ENCODE peak calls at places on chromosome 10, in eight cellular contexts. G is GM23338, P is colonic mucosa, Z is fibroblast of lung, M is breast epithelium, J is A549, L is heart left ventricle, D is ovary. O is an unnamed sample.

GRCh38 chr10:6753644-6754043 is 173.6 kb upstream of the PRKCQ start:
- DNase-seq in G (peak), L (no peak), P (no peak), Z (no peak), D (no peak), J (no peak), M (no peak), O (no peak)

GRCh38 chr10:17910144-17910789 is 41.5 kb upstream of the SLC39A12 start:
- DNase-seq in D (peak), J (peak), G (peak), M (no peak), L (peak), Z (peak), P (peak), O (no peak)

GRCh38 chr10:86286591-86287421 is 79.8 kb downstream of the GRID1 start:
- DNase-seq in G (no peak), Z (no peak), L (no peak), M (peak), J (no peak), P (peak), D (no peak), O (no peak)

GRCh38 chr10:44386546-44387052 is 1.7 kb upstream of the CXCL12 start:
- DNase-seq in P (peak), G (peak), D (peak), L (peak), Z (peak), J (peak), M (no peak), O (no peak)

GRCh38 chr10:60942604-60943269 is 1.2 kb downstream of the RHOBTB1 start:
- DNase-seq in L (peak), Z (peak), G (peak), D (peak), P (peak), J (peak), M (no peak), O (no peak)

GRCh38 chr10:132515811-132516726 is 21.5 kb upstream of the INPP5A start:
- DNase-seq in G (no peak), J (no peak), P (no peak), M (no peak), L (peak), D (peak), Z (no peak), O (no peak)

GRCh38 chr10:33178026-33178755 is 156.3 kb downstream of the NRP1 start:
- DNase-seq in P (no peak), L (no peak), D (no peak), J (no peak), G (no peak), Z (peak), M (no peak), O (no peak)

GRCh38 chr10:128475686-128476410 is 349.6 kb upstream of the MKI67 start:
- DNase-seq in M (peak), J (no peak), Z (no peak), D (no peak), P (no peak), G (no peak), L (no peak), O (no peak)

DNA sequence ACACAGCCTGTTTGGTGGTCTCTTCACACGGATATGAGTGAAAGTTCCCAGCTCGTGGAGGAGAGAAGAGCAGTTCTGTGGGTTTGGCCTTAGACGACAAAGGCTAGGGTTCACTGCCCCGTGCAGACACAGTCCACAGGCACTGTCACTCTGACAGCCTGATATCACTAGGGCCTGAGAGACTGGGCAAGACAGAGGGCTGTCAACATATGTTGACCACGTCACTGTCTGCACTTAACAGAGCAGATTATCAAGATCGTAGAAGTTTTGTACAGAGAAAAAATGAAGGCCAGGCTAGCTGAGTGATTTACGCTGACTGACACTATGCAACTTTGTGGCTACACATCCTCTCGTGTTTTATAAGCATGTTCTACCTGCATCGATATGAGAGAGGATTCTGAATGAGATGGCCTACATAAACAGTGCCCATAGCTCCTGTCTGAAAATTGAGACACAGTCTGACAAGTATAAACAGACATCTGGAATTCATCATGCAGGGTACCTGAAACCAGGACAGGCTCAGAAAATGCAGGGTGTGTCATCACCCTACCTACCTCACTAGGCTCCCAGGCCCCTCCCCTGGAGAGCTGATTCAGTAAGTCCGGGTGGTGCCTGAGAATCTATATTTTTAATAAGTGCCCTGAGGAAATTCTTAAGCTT is 120.0 kb downstream of the SGMS1 start:
- DNase-seq in Z (no peak), J (no peak), P (no peak), L (no peak), D (no peak), G (no peak), M (no peak), O (no peak)
- H3K27ac ChIP-seq in Z (no peak), J (no peak), P (no peak), L (no peak), D (no peak), G (peak), M (no peak), O (no peak)

GRCh38 chr10:36725581-36726520 is 399.5 kb upstream of the ANKRD30A start:
- DNase-seq in L (no peak), P (no peak), M (peak), J (peak), Z (peak), D (no peak), G (peak), O (no peak)
- TF ChIP-seq CTCF in L (peak), P (no peak), M (no peak), J (peak), Z (no peak), D (no peak), G (peak), O (no peak)

DNA sequence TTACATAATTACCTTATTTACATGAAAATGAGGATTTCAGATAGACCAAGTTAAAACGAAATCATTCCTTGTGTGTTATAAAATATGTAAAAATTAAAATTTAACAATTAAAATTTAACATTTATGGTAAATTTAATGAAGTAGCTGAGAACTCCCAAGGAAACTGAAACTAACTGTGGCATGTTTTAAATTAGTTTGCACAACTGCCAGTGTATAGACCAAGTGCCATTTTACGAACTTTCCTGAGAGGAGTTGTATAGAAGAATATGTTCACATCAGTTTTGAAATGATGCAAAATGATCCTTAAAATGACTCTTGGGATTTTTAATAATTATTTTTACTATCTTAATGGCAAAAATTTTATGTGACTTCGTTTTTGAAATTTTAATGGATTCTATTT is 23.5 kb downstream of the PDLIM1 start:
- DNase-seq in L (no peak), Z (no peak), P (no peak), J (no peak), D (no peak), G (no peak), M (no peak), O (no peak)
- H3K27ac ChIP-seq in L (peak), Z (no peak), P (peak), J (peak), D (no peak), G (peak), M (no peak), O (no peak)

DNA sequence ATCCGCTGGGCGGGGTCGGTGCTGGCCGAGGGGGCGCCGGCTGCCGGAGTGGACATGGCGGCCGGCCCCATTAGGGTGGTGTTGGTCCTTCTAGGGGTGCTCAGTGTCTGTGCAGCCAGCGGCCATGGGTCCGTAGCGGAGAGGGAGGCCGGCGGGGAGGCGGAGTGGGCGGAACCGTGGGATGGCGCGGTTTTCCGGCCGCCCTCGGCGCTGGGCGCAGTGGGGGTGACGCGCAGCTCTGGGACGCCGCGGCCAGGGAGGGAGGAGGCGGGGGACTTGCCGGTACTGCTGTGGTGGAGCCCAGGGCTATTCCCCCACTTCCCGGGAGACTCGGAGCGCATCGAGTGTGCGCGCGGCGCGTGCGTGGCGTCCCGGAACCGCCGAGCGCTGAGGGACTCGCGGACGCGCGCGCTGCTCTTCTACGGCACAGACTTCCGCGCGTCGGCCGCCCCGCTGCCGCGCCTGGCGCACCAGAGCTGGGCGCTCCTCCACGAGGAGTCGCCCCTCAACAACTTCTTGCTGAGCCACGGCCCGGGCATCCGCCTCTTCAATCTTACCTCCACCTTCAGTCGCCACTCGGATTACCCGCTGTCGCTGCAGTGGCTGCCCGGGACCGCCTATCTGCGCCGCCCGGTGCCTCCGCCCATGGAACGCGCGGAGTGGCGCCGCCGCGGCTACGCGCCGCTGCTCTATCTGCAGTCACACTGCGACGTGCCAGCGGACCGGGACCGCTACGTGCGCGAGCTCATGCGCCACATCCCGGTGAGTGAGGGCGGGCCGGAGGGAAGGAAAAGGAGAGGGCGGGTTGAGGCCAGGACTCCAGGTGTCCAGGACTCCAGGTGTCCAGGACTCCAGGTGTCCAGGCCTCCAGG is 9.3 kb upstream of the CHCHD1 start:
- DNase-seq in L (peak), Z (peak), P (peak), G (peak), M (peak), J (peak), D (peak), O (peak)
- TF ChIP-seq CTCF in L (no peak), Z (no peak), P (no peak), G (peak), M (no peak), J (no peak), D (peak), O (no peak)

GRCh38 chr10:100229819-100230422 is 525 bp upstream of the CHUK start:
- DNase-seq in Z (no peak), L (no peak), M (no peak), D (no peak), P (no peak), G (no peak), J (no peak), O (no peak)
- H3K27ac ChIP-seq in Z (peak), L (peak), M (peak), D (peak), P (peak), G (peak), J (peak), O (peak)

GRCh38 chr10:81021428-81022129 is 483.9 kb downstream of the SH2D4B start:
- DNase-seq in L (no peak), D (no peak), M (no peak), Z (no peak), P (no peak), J (no peak), G (no peak), O (no peak)

GRCh38 chr10:81013771-81014170 is 476.1 kb downstream of the SH2D4B start:
- DNase-seq in J (no peak), P (no peak), Z (no peak), M (no peak), D (no peak), L (no peak), G (no peak), O (no peak)

DNA sequence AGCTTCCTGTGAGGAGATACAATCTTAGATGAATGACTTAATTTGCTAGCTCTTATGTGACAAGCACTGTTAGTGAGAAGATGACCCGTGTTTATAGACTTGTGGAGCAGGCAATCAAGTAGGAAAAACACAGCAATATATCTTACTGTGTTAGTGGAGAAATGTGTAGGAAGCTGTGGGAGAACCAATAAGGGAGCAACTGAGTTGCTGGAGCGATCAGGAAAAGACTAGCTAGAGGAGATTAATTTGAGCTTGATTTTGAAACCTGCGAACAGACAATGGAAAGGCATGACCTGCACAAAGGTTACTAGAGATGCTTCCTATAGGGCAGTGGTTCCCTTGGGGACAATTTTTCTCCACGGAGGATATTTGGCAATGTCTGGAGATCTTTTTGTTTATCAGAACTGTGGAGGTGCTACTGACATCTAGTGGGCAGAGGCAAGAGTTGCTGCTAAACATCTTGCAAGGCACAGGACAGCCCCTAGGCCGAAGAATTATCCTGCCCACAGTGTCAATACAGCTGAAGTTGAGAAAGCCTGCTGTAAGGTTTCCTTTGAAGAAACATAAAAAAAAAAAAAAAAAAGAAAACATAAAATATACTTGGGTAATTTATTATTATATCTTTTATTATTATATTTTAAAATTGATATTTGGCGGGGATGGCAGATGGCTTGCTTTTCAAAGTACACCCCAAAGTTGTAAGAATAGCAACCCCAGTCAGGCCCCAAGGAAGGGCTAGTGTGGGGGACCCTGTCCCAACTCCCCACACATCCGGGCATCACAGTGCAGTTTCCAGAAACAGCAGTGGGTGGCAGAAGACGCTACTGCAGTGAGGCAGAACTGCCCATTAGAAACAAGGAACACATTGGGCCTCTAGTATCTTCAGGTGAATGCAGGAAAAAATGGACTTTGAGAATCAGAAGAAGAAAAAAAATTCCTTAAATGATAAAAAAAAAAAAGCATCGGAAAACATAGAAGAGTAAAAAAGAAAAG is 481.5 kb downstream of the SH2D4B start:
- DNase-seq in P (no peak), M (peak), L (no peak), G (peak), D (no peak), J (peak), Z (peak), O (no peak)
- TF ChIP-seq CTCF in P (peak), M (no peak), L (peak), G (peak), D (no peak), J (peak), Z (peak), O (peak)

DNA sequence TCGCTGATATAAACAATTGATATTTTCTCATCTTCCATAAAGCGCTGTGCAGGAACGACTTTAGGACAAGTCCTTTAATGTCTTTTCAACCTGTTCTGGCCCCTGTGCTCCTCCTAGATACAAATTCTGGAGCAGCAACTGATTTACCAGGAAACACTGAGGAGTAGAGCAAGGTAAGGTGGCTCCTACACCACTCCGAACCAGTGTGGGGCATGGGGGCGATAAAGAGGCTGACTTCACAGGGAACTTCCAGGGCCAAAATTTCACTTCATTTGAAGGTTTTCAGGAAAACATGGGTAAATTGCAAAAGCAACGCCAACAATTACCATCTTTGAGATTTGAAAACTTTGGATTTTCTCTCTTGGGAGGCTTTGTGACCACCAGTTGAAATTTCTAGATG is 118.6 kb downstream of the FAM107B start:
- DNase-seq in D (no peak), L (no peak), P (no peak), Z (no peak), G (peak), J (no peak), M (no peak), O (no peak)
- H3K27ac ChIP-seq in D (no peak), L (no peak), P (no peak), Z (no peak), G (no peak), J (peak), M (no peak), O (no peak)

GRCh38 chr10:15251791-15252380 is 83.4 kb upstream of the NMT2 start:
- DNase-seq in L (no peak), D (no peak), M (no peak), J (no peak), Z (no peak), G (no peak), P (no peak), O (no peak)

GRCh38 chr10:15255961-15256360 is 87.5 kb upstream of the NMT2 start:
- DNase-seq in D (no peak), P (no peak), G (peak), L (no peak), M (no peak), J (no peak), Z (no peak), O (no peak)

GRCh38 chr10:15252396-15252795 is 83.9 kb upstream of the NMT2 start:
- DNase-seq in Z (no peak), L (no peak), J (no peak), G (no peak), P (no peak), D (no peak), M (no peak), O (no peak)

GRCh38 chr10:15254808-15255655 is 86.5 kb upstream of the NMT2 start:
- DNase-seq in Z (no peak), L (no peak), P (no peak), G (peak), D (no peak), M (no peak), J (no peak), O (no peak)

DNA sequence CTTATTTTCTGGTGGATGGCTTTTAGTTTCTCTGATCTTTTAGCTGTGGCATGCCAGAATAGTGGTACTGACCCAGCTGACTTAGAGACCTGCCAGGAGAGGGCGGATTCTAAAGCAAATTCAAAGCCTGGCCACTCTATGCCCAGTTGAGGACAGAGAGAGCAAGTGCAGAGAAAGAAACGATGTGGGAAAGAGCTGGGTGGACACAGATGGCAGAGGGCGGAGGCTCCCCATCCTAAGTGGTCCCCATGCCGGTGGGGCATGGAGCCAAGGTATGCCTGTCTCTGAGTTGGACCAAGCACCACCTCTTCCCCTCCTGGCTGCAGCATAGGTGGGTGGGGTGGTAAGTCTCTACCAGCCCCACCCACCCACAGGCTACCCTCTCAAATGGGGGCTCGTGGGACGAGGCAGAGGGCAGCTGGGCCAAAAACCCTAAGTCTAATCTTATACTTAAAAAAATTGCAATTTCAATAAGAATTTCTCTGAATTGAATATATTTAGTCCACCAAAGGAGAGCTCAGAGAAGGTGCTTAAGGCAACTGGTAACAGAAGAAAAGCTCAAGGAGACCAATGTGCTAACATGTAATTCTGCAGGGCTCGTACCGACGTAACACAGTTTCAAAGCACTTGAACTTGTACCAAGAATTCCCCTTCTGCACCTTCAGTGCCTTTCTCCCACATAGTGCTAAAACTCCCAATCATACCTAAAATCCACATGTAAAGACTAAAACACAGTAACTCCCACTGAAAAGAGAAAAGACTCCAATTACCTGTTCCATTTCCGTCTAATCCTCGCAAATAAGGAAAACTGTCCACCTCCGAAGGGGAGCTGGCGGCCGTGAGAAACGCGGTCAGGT is 85.7 kb upstream of the NMT2 start:
- DNase-seq in D (no peak), J (no peak), Z (no peak), G (no peak), M (no peak), L (no peak), P (no peak), O (no peak)
- TF ChIP-seq CTCF in D (no peak), J (no peak), Z (no peak), G (no peak), M (no peak), L (no peak), P (no peak), O (no peak)

DNA sequence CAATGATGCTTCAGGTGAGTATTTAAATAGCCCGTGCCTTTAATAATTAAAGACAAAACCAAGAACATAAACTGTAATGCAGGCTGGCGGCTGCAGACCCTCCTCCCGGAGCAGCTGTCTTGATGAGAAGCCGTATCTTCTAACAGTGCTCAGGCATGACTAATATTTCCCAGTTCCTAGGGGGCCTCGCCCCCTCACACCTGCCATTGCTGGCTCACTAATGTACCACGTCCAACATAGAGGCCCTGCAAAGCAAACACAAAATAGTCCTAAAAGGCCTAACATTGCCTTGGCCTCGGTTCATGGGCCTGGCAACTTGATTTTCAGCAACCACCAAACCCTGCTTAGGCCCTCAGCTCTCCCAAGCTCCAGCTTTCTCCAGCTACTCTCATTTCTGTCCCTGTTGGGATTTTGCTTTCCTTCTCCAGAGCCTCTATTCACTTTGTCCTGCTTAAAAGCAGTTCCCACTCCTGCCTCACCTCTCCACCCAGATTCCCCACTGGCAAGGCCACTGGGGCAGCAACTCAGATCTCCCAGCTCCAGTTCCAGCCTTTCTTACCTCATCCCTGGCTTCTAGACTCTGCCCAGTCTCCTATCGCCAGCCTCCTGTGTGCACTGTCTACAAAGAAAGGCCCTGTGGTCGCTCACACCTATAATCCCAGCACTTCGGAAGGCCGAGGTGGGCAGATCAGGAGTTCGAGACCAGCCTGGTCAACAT is 16.2 kb downstream of the SORBS1 start:
- DNase-seq in L (no peak), J (no peak), P (no peak), D (no peak), Z (peak), G (no peak), M (no peak), O (no peak)
- H3K27ac ChIP-seq in L (peak), J (no peak), P (no peak), D (no peak), Z (no peak), G (no peak), M (no peak), O (no peak)

O was measured in CD4-positive, alpha-beta T cell.